ENCODE peak calls at places on chromosomes 4 and X, in nine cellular contexts. L, E, F, N, I, V, C, X and T are unnamed samples.

GRCh38 chr4:108141213-108142045 is 27.3 kb downstream of the LEF1 start:
- DNase-seq in I (no peak), C (no peak), N (no peak), F (no peak), L (no peak), V (no peak), X (peak; percentile 36), E (peak; percentile 21), T (no peak)

GRCh38 chr4:10606483-10607155 is 77.9 kb downstream of the CLNK start:
- DNase-seq in N (no peak), V (no peak), L (peak; percentile 49), C (no peak), X (no peak), E (no peak), F (no peak), I (no peak), T (no peak)

GRCh38 chrX:1909419-1910206 is 294.8 kb downstream of the ASMT start:
- DNase-seq in I (no peak), C (no peak), V (no peak), F (no peak), E (peak; percentile 20), X (no peak), N (no peak), L (no peak), T (no peak)

GRCh38 chr4:87896020-87896621 is 63.4 kb downstream of the MEPE start:
- DNase-seq in F (peak; percentile 87), L (peak; percentile 3), N (peak; percentile 53), C (peak; percentile 85), X (peak; percentile 83), I (no peak), V (peak; percentile 19), E (peak; percentile 77), T (no peak)

GRCh38 chr4:160745126-160745525 is 1418.7 kb downstream of the FSTL5 start:
- DNase-seq in F (no peak), L (no peak), I (no peak), N (no peak), C (no peak), E (no peak), X (no peak), V (no peak), T (no peak)

GRCh38 chrX:87236836-87237235 is 280.8 kb upstream of the KLHL4 start:
- DNase-seq in F (no peak), X (no peak), C (no peak), V (no peak), I (no peak), L (no peak), E (no peak), N (no peak), T (no peak)

GRCh38 chr4:65089666-65090065 is 580.6 kb downstream of the EPHA5 start:
- DNase-seq in C (peak; percentile 43), X (peak; percentile 1), E (no peak), F (no peak), I (peak; percentile 6), N (no peak), V (no peak), L (no peak), T (no peak)

GRCh38 chr4:5371415-5372190 is 320.3 kb downstream of the STK32B start:
- DNase-seq in F (no peak), L (peak; percentile 80), I (no peak), N (no peak), E (peak; percentile 92), X (no peak), C (no peak), V (peak; percentile 74), T (no peak)

GRCh38 chr4:89572224-89572858 is 264.6 kb downstream of the SNCA start:
- DNase-seq in V (no peak), I (peak; percentile 50), X (no peak), N (no peak), C (peak; percentile 18), L (no peak), F (no peak), E (no peak), T (no peak)

GRCh38 chr4:55554453-55555030 is 7.8 kb upstream of the CLOCK start:
- DNase-seq in F (peak; percentile 36), X (peak; percentile 74), L (peak; percentile 71), C (peak; percentile 62), I (peak; percentile 14), N (no peak), E (peak; percentile 69), V (no peak), T (no peak)

GRCh38 chr4:11954093-11954492 is 525.4 kb upstream of the HS3ST1 start:
- DNase-seq in N (no peak), E (no peak), I (peak; percentile 28), C (peak; percentile 9), F (peak; percentile 44), V (no peak), L (no peak), X (peak; percentile 30), T (no peak)

GRCh38 chr4:123096038-123096437 is 173.6 kb upstream of the NUDT6 start:
- DNase-seq in F (peak; percentile 18), C (no peak), V (no peak), L (no peak), N (no peak), E (no peak), I (peak; percentile 22), X (no peak), T (no peak)

GRCh38 chrX:150324035-150324728 is 38.9 kb upstream of the MAMLD1 start:
- DNase-seq in F (peak; percentile 22), E (peak; percentile 70), X (peak; percentile 87), N (no peak), V (peak; percentile 37), I (no peak), C (peak; percentile 89), L (peak; percentile 94), T (no peak)

GRCh38 chr4:146511381-146511780 is 10.4 kb downstream of the SLC10A7 start:
- DNase-seq in F (no peak), X (no peak), V (no peak), C (no peak), L (no peak), I (no peak), E (no peak), N (no peak), T (no peak)
- TF ChIP-seq CTCF in F (no peak), X (no peak), V (no peak), C (no peak), L (no peak), I (no peak), E (no peak), N (no peak), T (no peak)

GRCh38 chr4:72896515-72896914 is 173.0 kb downstream of the COX18 start:
- DNase-seq in V (peak; percentile 66), E (peak; percentile 91), F (no peak), N (no peak), L (peak; percentile 78), I (no peak), X (peak; percentile 81), C (peak; percentile 73), T (no peak)
- TF ChIP-seq CTCF in V (no peak), E (no peak), F (no peak), N (no peak), L (no peak), I (no peak), X (no peak), C (no peak), T (no peak)

GRCh38 chrX:40646489-40647306 is 663 bp downstream of the CXorf38 start:
- DNase-seq in C (peak; percentile 14), L (peak; percentile 43), V (no peak), E (peak; percentile 28), X (peak; percentile 43), N (peak; percentile 66), F (no peak), I (peak; percentile 13), T (peak; percentile 22)

GRCh38 chrX:40652664-40653063 is 5.3 kb upstream of the CXorf38 start:
- DNase-seq in E (no peak), I (no peak), C (no peak), N (no peak), X (no peak), L (no peak), F (no peak), V (no peak), T (no peak)

GRCh38 chrX:40653535-40653934 is 6.2 kb upstream of the CXorf38 start:
- DNase-seq in L (no peak), I (no peak), X (no peak), N (no peak), V (no peak), F (no peak), E (no peak), C (no peak), T (no peak)

GRCh38 chrX:40647307-40648197 is at the start of gene CXorf38:
- DNase-seq in V (no peak), L (peak; percentile 83), C (peak; percentile 92), E (peak; percentile 81), F (peak; percentile 66), N (peak; percentile 91), X (peak; percentile 88), I (peak; percentile 91), T (peak; percentile 92)

DNA sequence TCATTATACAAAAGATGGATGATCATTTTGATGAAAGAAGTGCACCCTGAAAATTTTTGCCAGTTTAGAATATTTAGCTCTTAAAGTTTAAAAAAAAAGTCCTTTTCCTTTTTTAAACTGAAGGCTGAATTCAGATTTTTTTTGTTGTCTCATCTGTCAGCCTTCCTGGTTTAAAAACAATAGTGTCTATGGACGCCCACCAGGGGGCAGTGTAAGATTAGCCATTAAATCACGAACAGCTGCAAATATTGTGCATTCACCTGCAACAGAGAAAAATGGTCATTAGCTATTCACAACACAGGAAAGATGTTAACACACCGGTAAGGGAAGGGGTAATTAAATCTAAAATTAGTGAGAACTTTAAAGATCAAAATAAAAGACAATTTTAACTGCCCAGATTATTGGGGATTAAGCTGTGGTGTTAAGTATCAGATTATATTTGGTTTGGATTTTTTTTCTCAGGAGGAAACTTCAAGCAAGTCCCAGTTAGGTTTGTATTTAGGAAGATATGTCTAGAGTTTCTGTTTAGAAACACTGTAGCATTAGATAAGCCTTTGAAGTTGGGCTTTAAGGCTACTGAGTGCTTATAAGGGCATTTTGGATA is 4.4 kb upstream of the CXorf38 start:
- DNase-seq in N (peak; percentile 51), C (peak; percentile 72), V (no peak), I (peak; percentile 84), E (peak; percentile 48), X (peak; percentile 73), F (peak; percentile 45), L (peak; percentile 65), T (peak; percentile 52)
- TF ChIP-seq CTCF in N (peak; percentile 62), C (peak; percentile 62), V (peak; percentile 40), I (peak; percentile 48), E (peak; percentile 57), X (peak; percentile 69), F (peak; percentile 50), L (peak; percentile 79), T (peak; percentile 83)

GRCh38 chr4:874971-875817 is 49.3 kb upstream of the CPLX1 start:
- DNase-seq in F (no peak), X (no peak), C (no peak), V (no peak), L (no peak), E (no peak), N (no peak), I (no peak), T (no peak)

GRCh38 chr4:878796-879729 is 53.1 kb downstream of the GAK start:
- DNase-seq in C (no peak), X (no peak), N (no peak), F (no peak), I (no peak), E (no peak), V (no peak), L (no peak), T (no peak)

GRCh38 chr4:875818-876423 is 50.0 kb upstream of the CPLX1 start:
- DNase-seq in N (no peak), F (no peak), V (no peak), I (no peak), E (no peak), L (no peak), C (no peak), X (no peak), T (no peak)

GRCh38 chr4:877502-877901 is 51.6 kb upstream of the CPLX1 start:
- DNase-seq in N (no peak), V (no peak), I (no peak), C (no peak), L (no peak), E (no peak), F (no peak), X (no peak), T (no peak)

GRCh38 chr4:876780-877179 is 50.9 kb upstream of the CPLX1 start:
- DNase-seq in I (no peak), X (no peak), V (no peak), F (no peak), C (no peak), L (no peak), N (no peak), E (no peak), T (peak; percentile 41)
- TF ChIP-seq CTCF in I (no peak), X (peak; percentile 7), V (peak; percentile 3), F (peak; percentile 51), C (peak; percentile 33), L (no peak), N (no peak), E (no peak), T (peak; percentile 47)